ENCODE peak calls at places on chromosome 10, in seven cellular contexts. H is CD8-positive, alpha-beta T cell; T is NCI-H2107; C is fibroblast of pulmonary artery; L is astrocyte of the spinal cord; G is A549; P is HEK293T. N is an unnamed sample.

GRCh38 chr10:72292223-72292691 is 18.5 kb downstream of the DDIT4 start:
- DNase-seq in H (no peak), T (no peak), C (no peak), L (no peak), G (peak), P (no peak), N (no peak)

GRCh38 chr10:110556993-110557601 is 10.4 kb upstream of the SMC3 start:
- DNase-seq in H (peak), T (no peak), C (peak), L (peak), G (peak), P (peak), N (peak)

GRCh38 chr10:86538547-86538946 is 17.0 kb upstream of the WAPL start:
- DNase-seq in H (no peak), T (no peak), C (no peak), L (no peak), G (no peak), P (no peak), N (no peak)

GRCh38 chr10:68154211-68154497 is 44.9 kb downstream of the MYPN start:
- DNase-seq in H (no peak), T (peak), C (peak), L (peak), G (peak), P (no peak), N (no peak)

GRCh38 chr10:29955308-29955935 is 104.0 kb downstream of the JCAD start:
- DNase-seq in H (no peak), T (no peak), C (peak), L (peak), G (peak), P (no peak), N (no peak)

GRCh38 chr10:17181751-17182150 is 19.7 kb downstream of the TRDMT1 start:
- DNase-seq in H (no peak), T (no peak), C (peak), L (no peak), G (no peak), P (no peak), N (no peak)

GRCh38 chr10:124081547-124082140 is 11.8 kb downstream of the CHST15 start:
- DNase-seq in H (no peak), T (no peak), C (no peak), L (no peak), G (no peak), P (no peak), N (no peak)

GRCh38 chr10:126521354-126521753 is 133.1 kb upstream of the ADAM12 start:
- DNase-seq in H (no peak), T (no peak), C (no peak), L (peak), G (peak), P (no peak), N (no peak)

GRCh38 chr10:1627945-1628344 is 109.4 kb downstream of the ADARB2 start:
- DNase-seq in H (no peak), T (no peak), C (no peak), L (no peak), G (no peak), P (no peak), N (no peak)

GRCh38 chr10:91198781-91199180 is 21.7 kb upstream of the PCGF5 start:
- DNase-seq in H (no peak), T (no peak), C (peak), L (peak), G (no peak), P (no peak), N (no peak)

GRCh38 chr10:26486304-26486703 is 48.2 kb downstream of the APBB1IP start:
- DNase-seq in H (no peak), T (no peak), C (peak), L (peak), G (peak), P (no peak), N (no peak)

GRCh38 chr10:80613466-80613865 is 75.8 kb downstream of the SH2D4B start:
- DNase-seq in H (no peak), T (no peak), C (no peak), L (no peak), G (no peak), P (no peak), N (no peak)

GRCh38 chr10:61795551-61795950 is 105.9 kb upstream of the ARID5B start:
- DNase-seq in H (no peak), T (no peak), C (no peak), L (no peak), G (no peak), P (peak), N (no peak)

GRCh38 chr10:100655760-100656421 is 89.5 kb upstream of the PAX2 start:
- DNase-seq in H (no peak), T (no peak), C (no peak), L (no peak), G (no peak), P (no peak), N (no peak)

GRCh38 chr10:46229144-46229563 is 57.6 kb upstream of the ANTXRL start:
- DNase-seq in H (peak), T (no peak), C (no peak), L (no peak), G (peak), P (peak), N (peak)

GRCh38 chr10:119654540-119654939 is 3.4 kb downstream of the BAG3 start:
- DNase-seq in H (no peak), T (no peak), C (no peak), L (no peak), G (peak), P (no peak), N (no peak)

GRCh38 chr10:1057106-1057657 is 997 bp downstream of the WDR37 start:
- DNase-seq in H (no peak), T (no peak), C (peak), L (no peak), G (no peak), P (peak), N (no peak)

GRCh38 chr10:117139581-117140524 is 1.8 kb upstream of the VAX1 start:
- DNase-seq in H (no peak), T (no peak), C (no peak), L (no peak), G (no peak), P (no peak), N (no peak)

GRCh38 chr10:122113161-122113944 is 124.4 kb downstream of the TACC2 start:
- DNase-seq in H (no peak), T (no peak), C (peak), L (peak), G (peak), P (peak), N (peak)

GRCh38 chr10:86652361-86653202 is 1.8 kb upstream of the OPN4 start:
- DNase-seq in H (no peak), T (peak), C (no peak), L (peak), G (no peak), P (no peak), N (no peak)

GRCh38 chr10:97138174-97138573 is 47.6 kb downstream of the SLIT1 start:
- DNase-seq in H (no peak), T (no peak), C (no peak), L (no peak), G (peak), P (peak), N (no peak)

GRCh38 chr10:125694874-125695273 is 11.9 kb upstream of the TEX36 start:
- DNase-seq in H (no peak), T (no peak), C (peak), L (peak), G (peak), P (no peak), N (no peak)

GRCh38 chr10:89118091-89118490 is 89.0 kb downstream of the CH25H start:
- DNase-seq in H (no peak), T (no peak), C (peak), L (peak), G (no peak), P (no peak), N (no peak)

GRCh38 chr10:61187601-61188000 is 243.6 kb upstream of the RHOBTB1 start:
- DNase-seq in H (no peak), T (no peak), C (no peak), L (no peak), G (no peak), P (no peak), N (no peak)

GRCh38 chr10:29277296-29277695 is 11.6 kb upstream of the LYZL1 start:
- DNase-seq in H (no peak), T (no peak), C (no peak), L (no peak), G (no peak), P (no peak), N (no peak)

GRCh38 chr10:108187396-108188012 is 1023.0 kb upstream of the SORCS1 start:
- DNase-seq in H (no peak), T (no peak), C (no peak), L (no peak), G (no peak), P (no peak), N (no peak)

GRCh38 chr10:66928000-66928770 is 2.3 kb downstream of the LRRTM3 start:
- DNase-seq in H (no peak), T (no peak), C (peak), L (no peak), G (no peak), P (no peak), N (no peak)

GRCh38 chr10:12707461-12708185 is 293.9 kb downstream of the CCDC3 start:
- DNase-seq in H (no peak), T (no peak), C (peak), L (peak), G (peak), P (no peak), N (no peak)

GRCh38 chr10:57303567-57303966 is 942.5 kb upstream of the ZWINT start:
- DNase-seq in H (no peak), T (no peak), C (no peak), L (no peak), G (no peak), P (no peak), N (no peak)

GRCh38 chr10:44997105-44997748 is 3.5 kb upstream of the ZNF22 start:
- DNase-seq in H (no peak), T (no peak), C (no peak), L (no peak), G (no peak), P (no peak), N (no peak)

GRCh38 chr10:79628988-79629954 is 18.5 kb downstream of the SFTPA1 start:
- DNase-seq in H (no peak), T (no peak), C (no peak), L (no peak), G (no peak), P (no peak), N (no peak)

N was measured in neuronal stem cell.